ENCODE peak calls at places on chromosomes 13 and 19, in eight cellular contexts. V is GM12891; M is heart right ventricle; D is T-helper 1 cell; G is stimulated activated CD8-positive, alpha-beta memory T cell treated with anti-CD3 and anti-CD28 coated beads, Interleukin-7, amount 100 ng/mL, for 1 hour; Y is posterior cingulate gyrus; F is cardiac septum; T is cardiac fibroblast. I is an unnamed sample.

GRCh38 chr13:31431722-31432137 is 232.0 kb downstream of the B3GLCT start:
- DNase-seq in V (peak; percentile 11), M (peak; percentile 22), D (no peak), G (peak; percentile 28), Y (peak; percentile 14), F (no peak), T (peak; percentile 65), I (peak; percentile 9)

GRCh38 chr13:104949840-104950805 is 1585.3 kb downstream of the EFNB2 start:
- DNase-seq in V (no peak), M (no peak), D (no peak), G (no peak), Y (no peak), F (no peak), T (peak; percentile 4), I (no peak)

GRCh38 chr13:49097374-49097773 is 121.7 kb downstream of the FNDC3A start:
- DNase-seq in V (no peak), M (no peak), D (no peak), G (no peak), Y (no peak), F (no peak), T (peak; percentile 93), I (no peak)

GRCh38 chr13:27044837-27045570 is 126.6 kb downstream of the USP12 start:
- DNase-seq in V (peak; percentile 42), M (no peak), D (no peak), G (no peak), Y (no peak), F (no peak), T (no peak), I (no peak)

GRCh38 chr19:30093966-30094770 is 152.1 kb downstream of the URI1 start:
- DNase-seq in V (no peak), M (no peak), D (no peak), G (no peak), Y (no peak), F (no peak), T (no peak), I (no peak)

GRCh38 chr13:27375686-27376326 is 48.6 kb upstream of the GTF3A start:
- DNase-seq in V (peak; percentile 47), M (peak; percentile 34), D (peak; percentile 25), G (peak; percentile 32), Y (no peak), F (no peak), T (peak; percentile 82), I (peak; percentile 47)

GRCh38 chr19:4473708-4474503 is 1.8 kb downstream of the HDGFL2 start:
- DNase-seq in V (no peak), M (no peak), D (no peak), G (no peak), Y (no peak), F (no peak), T (no peak), I (no peak)

GRCh38 chr19:42114412-42114811 is 17.8 kb downstream of the POU2F2 start:
- DNase-seq in V (no peak), M (no peak), D (no peak), G (no peak), Y (no peak), F (no peak), T (no peak), I (peak; percentile 83)

GRCh38 chr13:99422556-99423220 is 78.6 kb upstream of the TM9SF2 start:
- DNase-seq in V (no peak), M (no peak), D (no peak), G (no peak), Y (no peak), F (no peak), T (no peak), I (no peak)

GRCh38 chr19:50551713-50552187 is 16.5 kb downstream of the LRRC4B start:
- DNase-seq in V (no peak), M (no peak), D (no peak), G (no peak), Y (peak; percentile 74), F (no peak), T (peak; percentile 12), I (no peak)

GRCh38 chr13:31200636-31200970 is 828 bp downstream of the B3GLCT start:
- DNase-seq in V (no peak), M (peak; percentile 66), D (no peak), G (peak; percentile 8), Y (peak; percentile 25), F (no peak), T (no peak), I (no peak)

GRCh38 chr13:62014299-62014698 is 598.6 kb upstream of the PCDH20 start:
- DNase-seq in V (no peak), M (no peak), D (no peak), G (no peak), Y (no peak), F (no peak), T (peak; percentile 1), I (no peak)

GRCh38 chr13:42041017-42041683 is 7.3 kb upstream of the DGKH start:
- DNase-seq in V (peak; percentile 32), M (peak; percentile 63), D (no peak), G (peak; percentile 4), Y (peak; percentile 26), F (no peak), T (peak; percentile 53), I (peak; percentile 30)

GRCh38 chr13:80339841-80340642 is 884 bp downstream of the SPRY2 start:
- DNase-seq in V (no peak), M (peak; percentile 55), D (no peak), G (no peak), Y (peak; percentile 40), F (peak; percentile 86), T (peak; percentile 46), I (no peak)

GRCh38 chr19:58054792-58055482 is 4.1 kb upstream of the ZNF135 start:
- DNase-seq in V (no peak), M (peak; percentile 56), D (no peak), G (no peak), Y (peak; percentile 81), F (no peak), T (peak; percentile 19), I (peak; percentile 4)

GRCh38 chr19:6066661-6067646 is 43.3 kb downstream of the RFX2 start:
- DNase-seq in V (no peak), M (peak; percentile 91), D (peak; percentile 44), G (no peak), Y (peak; percentile 82), F (peak; percentile 93), T (peak; percentile 99), I (no peak)

GRCh38 chr19:28427256-28428083 is 785.5 kb downstream of the UQCRFS1 start:
- DNase-seq in V (no peak), M (no peak), D (no peak), G (no peak), Y (no peak), F (no peak), T (no peak), I (no peak)

GRCh38 chr13:101612736-101613135 is 160.3 kb downstream of the ITGBL1 start:
- DNase-seq in V (no peak), M (no peak), D (no peak), G (no peak), Y (no peak), F (no peak), T (no peak), I (no peak)

GRCh38 chr19:456547-457110 is 4.2 kb downstream of the SHC2 start:
- DNase-seq in V (no peak), M (no peak), D (no peak), G (no peak), Y (no peak), F (no peak), T (no peak), I (no peak)

GRCh38 chr13:80408270-80408669 is 67.3 kb upstream of the SPRY2 start:
- DNase-seq in V (no peak), M (no peak), D (no peak), G (no peak), Y (no peak), F (no peak), T (no peak), I (no peak)

GRCh38 chr19:18850560-18851375 is 19.0 kb downstream of the UPF1 start:
- DNase-seq in V (no peak), M (no peak), D (no peak), G (no peak), Y (no peak), F (no peak), T (no peak), I (no peak)

GRCh38 chr13:63403726-63404125 is 1988.1 kb upstream of the PCDH20 start:
- DNase-seq in V (no peak), M (no peak), D (no peak), G (no peak), Y (no peak), F (no peak), T (peak; percentile 12), I (no peak)

GRCh38 chr19:54335164-54335563 is 3.8 kb downstream of the LILRA4 start:
- DNase-seq in V (no peak), M (no peak), D (no peak), G (no peak), Y (no peak), F (no peak), T (no peak), I (no peak)

GRCh38 chr19:50003810-50004419 is 21.3 kb downstream of the VRK3 start:
- DNase-seq in V (peak; percentile 57), M (no peak), D (no peak), G (no peak), Y (peak; percentile 47), F (no peak), T (peak; percentile 94), I (peak; percentile 35)

GRCh38 chr19:31214086-31214485 is 135.2 kb downstream of the TSHZ3 start:
- DNase-seq in V (no peak), M (peak; percentile 20), D (peak; percentile 77), G (peak; percentile 61), Y (no peak), F (peak; percentile 87), T (peak; percentile 97), I (no peak)

GRCh38 chr19:53055117-53055516 is 10.6 kb downstream of the ERVV-2 start:
- DNase-seq in V (no peak), M (no peak), D (no peak), G (no peak), Y (no peak), F (no peak), T (no peak), I (no peak)

GRCh38 chr13:69243366-69243765 is 864.3 kb upstream of the ATXN8OS start:
- DNase-seq in V (no peak), M (no peak), D (no peak), G (no peak), Y (no peak), F (no peak), T (no peak), I (no peak)

GRCh38 chr13:80574113-80574512 is 233.2 kb upstream of the SPRY2 start:
- DNase-seq in V (no peak), M (no peak), D (no peak), G (no peak), Y (no peak), F (no peak), T (no peak), I (no peak)

I was measured in GM19239.